ENCODE peak calls at places on chromosome 21, in five cellular contexts. V is sigmoid colon, I is GM03348, Q is fibroblast of the aortic adventitia, N is fibroblast of pulmonary artery. L is an unnamed sample.

GRCh38 chr21:35217504-35218060 is 168.5 kb upstream of the RUNX1 start:
- DNase-seq in V (no peak), I (peak; percentile 70), Q (peak; percentile 80), N (peak; percentile 74), L (peak; percentile 79)

GRCh38 chr21:41319273-41319672 is 2.7 kb downstream of the FAM3B start:
- DNase-seq in V (no peak), I (no peak), Q (no peak), N (no peak), L (no peak)

GRCh38 chr21:46208761-46209721 is 19.5 kb downstream of the LSS start:
- DNase-seq in V (peak; percentile 62), I (no peak), Q (no peak), N (no peak), L (no peak)

GRCh38 chr21:19695796-19696195 is 1292.2 kb upstream of the TMPRSS15 start:
- DNase-seq in V (no peak), I (no peak), Q (no peak), N (no peak), L (no peak)

GRCh38 chr21:17858764-17859163 is 39.6 kb upstream of the C21orf91 start:
- DNase-seq in V (no peak), I (no peak), Q (no peak), N (no peak), L (no peak)

GRCh38 chr21:31908106-31909031 is 35.5 kb downstream of the HUNK start:
- DNase-seq in V (no peak), I (peak; percentile 84), Q (no peak), N (no peak), L (peak; percentile 19)

GRCh38 chr21:16536661-16537359 is 807.0 kb downstream of the USP25 start:
- DNase-seq in V (no peak), I (peak; percentile 34), Q (peak; percentile 76), N (peak; percentile 68), L (peak; percentile 68)

GRCh38 chr21:35925497-35925896 is 134.8 kb downstream of the SETD4 start:
- DNase-seq in V (peak; percentile 69), I (no peak), Q (peak; percentile 67), N (peak; percentile 71), L (peak; percentile 77)

GRCh38 chr21:28215214-28215954 is 777.3 kb downstream of the LTN1 start:
- DNase-seq in V (no peak), I (peak; percentile 54), Q (peak; percentile 94), N (peak; percentile 88), L (no peak)

GRCh38 chr21:26057488-26058170 is 112.9 kb downstream of the APP start:
- DNase-seq in V (no peak), I (no peak), Q (no peak), N (no peak), L (no peak)

GRCh38 chr21:15289896-15290841 is 225.4 kb upstream of the NRIP1 start:
- DNase-seq in V (peak; percentile 64), I (no peak), Q (no peak), N (no peak), L (no peak)

GRCh38 chr21:27021801-27022200 is 54.9 kb upstream of the ADAMTS5 start:
- DNase-seq in V (no peak), I (no peak), Q (peak; percentile 54), N (no peak), L (no peak)

GRCh38 chr21:44872568-44873355 is 728 bp downstream of the PTTG1IP start:
- DNase-seq in V (peak; percentile 87), I (peak; percentile 29), Q (peak; percentile 40), N (peak; percentile 35), L (peak; percentile 35)

GRCh38 chr21:36699026-36699545 is at the start of gene SIM2:
- DNase-seq in V (no peak), I (no peak), Q (no peak), N (peak; percentile 26), L (no peak)

GRCh38 chr21:44047996-44048560 is 36.0 kb downstream of the TRAPPC10 start:
- DNase-seq in V (no peak), I (no peak), Q (no peak), N (no peak), L (no peak)

GRCh38 chr21:26909972-26910371 is 56.9 kb downstream of the ADAMTS5 start:
- DNase-seq in V (no peak), I (no peak), Q (no peak), N (no peak), L (peak; percentile 5)

L was measured in astrocyte of the spinal cord.